ENCODE peak calls at places on chromosomes 13 and 19, in six cellular contexts. V is AG09309, P is endothelial cell, Y is breast epithelium, B is pancreas, E is HFF-Myc. I is an unnamed sample.
A peak's percentile ranks its signal among the peaks of the same experiment; 100 is the strongest.

GRCh38 chr13:112894673-112895481 is 74.1 kb upstream of the MCF2L start:
- DNase-seq in V (no peak), E (no peak), B (no peak), Y (no peak), P (peak; percentile 48), I (no peak)

GRCh38 chr19:44345969-44346368 is 10.5 kb downstream of the ZNF112 start:
- DNase-seq in V (no peak), B (no peak), P (no peak), Y (no peak), E (no peak), I (no peak)

GRCh38 chr19:48678201-48678600 is 5.4 kb upstream of the NTN5 start:
- DNase-seq in V (no peak), B (peak; percentile 83), P (no peak), Y (no peak), E (no peak), I (no peak)

GRCh38 chr13:98274921-98275487 is 97.9 kb upstream of the RNF113B start:
- DNase-seq in V (no peak), P (no peak), E (no peak), Y (no peak), B (no peak), I (no peak)

GRCh38 chr19:55086730-55087541 is 11.3 kb downstream of the EPS8L1 start:
- DNase-seq in B (peak; percentile 69), E (peak; percentile 70), V (peak; percentile 61), Y (peak; percentile 83), P (peak; percentile 96), I (peak; percentile 95)

GRCh38 chr19:49549045-49549444 is 21.2 kb downstream of the RCN3 start:
- DNase-seq in Y (no peak), E (no peak), V (no peak), P (no peak), B (no peak), I (no peak)

GRCh38 chr13:39603424-39603947 is 493 bp upstream of the LHFPL6 start:
- DNase-seq in V (no peak), Y (no peak), B (no peak), P (peak; percentile 20), E (no peak), I (no peak)

GRCh38 chr19:33298146-33298911 is 4.0 kb downstream of the CEBPA start:
- DNase-seq in E (no peak), B (no peak), V (no peak), Y (peak; percentile 81), P (no peak), I (no peak)

GRCh38 chr19:46745521-46746280 is at the start of gene FKRP:
- DNase-seq in B (peak; percentile 40), Y (no peak), E (no peak), V (no peak), P (peak; percentile 38), I (no peak)

GRCh38 chr19:30445385-30445784 is 73.2 kb downstream of the ZNF536 start:
- DNase-seq in E (no peak), B (no peak), Y (no peak), V (no peak), P (no peak), I (no peak)

GRCh38 chr13:114078501-114079451 is 53.6 kb downstream of the RASA3 start:
- DNase-seq in V (no peak), B (no peak), Y (no peak), P (no peak), E (peak; percentile 51), I (no peak)

GRCh38 chr19:50207730-50208129 is 4.3 kb downstream of the MYH14 start:
- DNase-seq in V (no peak), B (no peak), P (no peak), E (no peak), Y (no peak), I (no peak)

GRCh38 chr13:36814465-36814864 is 4.6 kb upstream of the RFXAP start:
- DNase-seq in B (no peak), P (no peak), Y (no peak), V (no peak), E (no peak), I (no peak)

GRCh38 chr19:7595466-7596133 is at the start of gene CAMSAP3:
- DNase-seq in Y (no peak), P (peak; percentile 42), B (peak; percentile 74), V (no peak), E (peak; percentile 27), I (no peak)

GRCh38 chr19:7589822-7590221 is 5.8 kb upstream of the CAMSAP3 start:
- DNase-seq in V (no peak), Y (no peak), P (no peak), E (no peak), B (no peak), I (no peak)

GRCh38 chr19:7590256-7590655 is 5.4 kb upstream of the CAMSAP3 start:
- DNase-seq in B (no peak), V (no peak), Y (peak; percentile 47), P (no peak), E (no peak), I (no peak)
- TF ChIP-seq CTCF in B (no peak), V (no peak), Y (no peak), P (no peak), E (no peak), I (no peak)

GRCh38 chr19:16133818-16134217 is 9.7 kb upstream of the HSH2D start:
- DNase-seq in P (no peak), E (no peak), B (no peak), Y (no peak), V (no peak), I (no peak)

GRCh38 chr19:16131648-16132047 is 11.8 kb upstream of the HSH2D start:
- DNase-seq in E (no peak), Y (no peak), V (no peak), P (no peak), B (no peak), I (no peak)

GRCh38 chr19:16134510-16134909 is 9.0 kb upstream of the HSH2D start:
- DNase-seq in Y (no peak), E (no peak), P (no peak), V (no peak), B (no peak), I (no peak)

GRCh38 chr19:16136185-16137067 is 7.1 kb upstream of the HSH2D start:
- DNase-seq in P (no peak), B (peak; percentile 21), E (no peak), V (no peak), Y (no peak), I (no peak)

GRCh38 chr19:16135410-16136127 is 7.9 kb upstream of the HSH2D start:
- DNase-seq in E (no peak), Y (no peak), V (no peak), B (no peak), P (no peak), I (no peak)
- TF ChIP-seq CTCF in E (no peak), Y (no peak), V (no peak), B (no peak), P (no peak), I (no peak)

DNA sequence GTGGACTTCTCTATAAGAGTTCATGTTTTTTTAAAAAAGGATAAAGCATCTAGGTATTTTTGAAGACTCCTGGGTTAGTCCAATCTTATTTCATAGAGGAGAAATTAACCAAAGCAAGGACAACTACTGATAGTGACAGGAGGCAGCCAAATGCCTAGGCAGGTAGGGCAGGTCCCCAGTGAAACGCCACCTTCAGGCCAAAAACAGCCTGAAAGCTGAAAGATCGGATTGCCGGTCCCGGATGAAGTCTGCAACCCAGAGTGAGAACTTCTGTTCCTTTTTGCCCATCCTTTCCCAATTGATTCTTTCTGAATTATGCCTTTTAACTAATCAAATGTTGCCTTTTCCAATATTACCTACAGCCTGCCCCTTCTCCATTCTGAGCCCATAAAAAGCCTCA is 6.1 kb upstream of the GGACT start:
- DNase-seq in B (peak; percentile 53), E (no peak), V (no peak), Y (no peak), P (peak; percentile 52), I (no peak)
- TF ChIP-seq CTCF in B (peak; percentile 35), E (peak; percentile 16), V (peak; percentile 20), Y (no peak), P (peak; percentile 34), I (no peak)

DNA sequence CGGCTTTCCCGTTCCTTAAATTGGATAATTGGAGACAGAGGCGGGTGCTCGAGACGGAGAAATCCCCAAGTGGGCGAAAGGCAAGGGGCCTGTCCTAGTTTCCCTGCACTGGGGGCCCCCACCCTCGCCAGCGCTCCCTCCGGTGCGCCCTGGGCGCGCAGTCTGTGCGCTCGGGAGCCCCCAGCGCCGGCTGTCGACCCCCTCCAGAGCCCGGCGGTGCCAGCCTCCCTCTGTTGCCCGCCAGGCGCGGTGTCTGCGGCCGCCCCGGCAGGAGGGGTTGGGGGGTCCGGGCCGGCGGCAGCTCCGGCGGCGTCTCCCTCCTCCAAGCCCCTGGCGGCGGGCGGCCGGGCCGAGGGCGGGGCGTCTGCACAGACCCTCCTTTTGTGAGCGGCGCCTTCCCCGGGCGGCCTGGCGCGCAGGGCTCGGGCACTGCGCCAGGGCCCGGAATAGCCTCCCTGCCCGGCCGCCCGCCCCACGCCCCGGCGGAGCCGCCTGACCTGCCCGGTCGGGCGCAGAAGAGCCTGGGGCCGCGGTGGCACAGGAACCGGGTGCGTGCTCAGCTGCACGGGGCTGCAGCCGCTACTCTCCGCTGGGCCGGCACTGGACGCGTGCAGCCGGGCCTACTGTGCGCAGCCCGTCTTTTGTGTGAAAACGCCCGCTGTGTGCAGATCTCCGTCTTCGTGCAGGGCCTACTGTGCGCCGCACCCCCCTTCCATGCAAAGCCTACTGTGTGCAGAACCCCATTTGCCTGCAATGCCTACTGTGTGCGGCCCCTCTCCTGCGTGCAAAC is 13.2 kb downstream of the GADD45B start:
- DNase-seq in V (no peak), Y (no peak), E (no peak), B (peak; percentile 74), P (peak; percentile 47), I (no peak)
- TF ChIP-seq CTCF in V (no peak), Y (no peak), E (no peak), B (no peak), P (peak; percentile 11), I (no peak)

DNA sequence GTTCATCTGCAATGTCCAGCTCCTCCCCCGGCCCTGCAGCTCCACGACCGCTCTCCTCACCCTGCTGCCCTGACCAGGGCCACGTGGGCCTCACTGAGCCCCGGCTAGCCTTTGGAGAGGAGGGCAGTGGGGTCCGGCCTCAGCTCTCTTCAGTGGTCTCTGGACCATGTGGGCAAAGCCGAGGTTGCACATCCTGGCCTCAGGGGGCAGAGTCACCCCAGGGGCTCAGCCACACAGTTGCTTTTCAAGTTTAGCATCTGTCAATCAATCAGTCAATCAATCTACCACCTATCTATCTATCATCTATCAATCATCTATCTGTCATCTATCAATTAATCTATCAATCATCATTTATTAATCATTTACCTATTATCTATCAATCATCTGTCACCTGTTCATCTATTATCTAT is 3.0 kb upstream of the DIRAS1 start:
- DNase-seq in V (no peak), P (no peak), B (no peak), Y (no peak), E (no peak), I (no peak)
- TF ChIP-seq CTCF in V (no peak), P (no peak), B (no peak), Y (no peak), E (no peak), I (no peak)

GRCh38 chr13:61466280-61466679 is 50.6 kb upstream of the PCDH20 start:
- DNase-seq in E (no peak), Y (no peak), P (peak; percentile 27), B (no peak), V (no peak), I (no peak)
- TF ChIP-seq CTCF in E (no peak), Y (no peak), P (no peak), B (no peak), V (no peak), I (no peak)